ENCODE peak calls at places on chromosomes 7 and 10, in seven cellular contexts. G is heart left ventricle, X is BE2C, C is uterus, U is NT2/D1, R is neuronal stem cell, N is hepatocyte. D is an unnamed sample.
A peak's percentile ranks its signal among the peaks of the same experiment; 100 is the strongest.

GRCh38 chr7:74311305-74311744 is 22.1 kb downstream of the CLIP2 start:
- DNase-seq in G (no peak), U (no peak), C (no peak), R (no peak), N (no peak), X (no peak), D (no peak)

GRCh38 chr10:35598379-35598778 is 6.8 kb upstream of the GJD4 start:
- DNase-seq in C (no peak), N (peak; percentile 23), R (no peak), X (no peak), U (no peak), G (no peak), D (no peak)

GRCh38 chr10:52951819-52952218 is 179.2 kb upstream of the MBL2 start:
- DNase-seq in U (peak; percentile 48), C (no peak), R (peak; percentile 24), G (peak; percentile 36), X (peak; percentile 48), N (peak; percentile 77), D (no peak)

GRCh38 chr10:96511044-96511945 is 2.4 kb downstream of the TLL2 start:
- DNase-seq in C (no peak), U (no peak), R (no peak), G (no peak), X (peak; percentile 48), N (peak; percentile 58), D (no peak)

GRCh38 chr10:74888947-74889661 is 62.7 kb downstream of the KAT6B start:
- DNase-seq in R (no peak), G (no peak), X (peak; percentile 23), U (no peak), N (no peak), C (no peak), D (no peak)

GRCh38 chr10:43710772-43711471 is 62.2 kb upstream of the ZNF32 start:
- DNase-seq in C (no peak), X (no peak), U (no peak), G (no peak), N (no peak), R (no peak), D (no peak)

GRCh38 chr7:24572421-24573007 is 738 bp upstream of the PALS2 start:
- DNase-seq in R (no peak), N (peak; percentile 60), U (peak; percentile 38), G (peak; percentile 43), C (peak; percentile 40), X (peak; percentile 17), D (peak; percentile 3)

GRCh38 chr10:122461367-122461728 is at the start of gene HTRA1:
- DNase-seq in N (no peak), U (no peak), R (peak; percentile 43), X (peak; percentile 45), C (peak; percentile 75), G (peak; percentile 90), D (no peak)

GRCh38 chr7:55078465-55079372 is 59.9 kb downstream of the EGFR start:
- DNase-seq in X (peak; percentile 78), N (peak; percentile 75), C (no peak), G (no peak), R (no peak), U (peak; percentile 54), D (no peak)

GRCh38 chr10:108421256-108421655 is 1256.8 kb upstream of the SORCS1 start:
- DNase-seq in C (no peak), G (no peak), U (no peak), X (peak; percentile 15), N (peak; percentile 38), R (no peak), D (no peak)

GRCh38 chr10:7474388-7474787 is 63.6 kb upstream of the SFMBT2 start:
- DNase-seq in C (no peak), N (no peak), X (no peak), G (no peak), R (no peak), U (no peak), D (no peak)

GRCh38 chr10:104054430-104054829 is 31.2 kb downstream of the COL17A1 start:
- DNase-seq in R (no peak), C (no peak), G (no peak), N (no peak), U (no peak), X (no peak), D (no peak)

DNA sequence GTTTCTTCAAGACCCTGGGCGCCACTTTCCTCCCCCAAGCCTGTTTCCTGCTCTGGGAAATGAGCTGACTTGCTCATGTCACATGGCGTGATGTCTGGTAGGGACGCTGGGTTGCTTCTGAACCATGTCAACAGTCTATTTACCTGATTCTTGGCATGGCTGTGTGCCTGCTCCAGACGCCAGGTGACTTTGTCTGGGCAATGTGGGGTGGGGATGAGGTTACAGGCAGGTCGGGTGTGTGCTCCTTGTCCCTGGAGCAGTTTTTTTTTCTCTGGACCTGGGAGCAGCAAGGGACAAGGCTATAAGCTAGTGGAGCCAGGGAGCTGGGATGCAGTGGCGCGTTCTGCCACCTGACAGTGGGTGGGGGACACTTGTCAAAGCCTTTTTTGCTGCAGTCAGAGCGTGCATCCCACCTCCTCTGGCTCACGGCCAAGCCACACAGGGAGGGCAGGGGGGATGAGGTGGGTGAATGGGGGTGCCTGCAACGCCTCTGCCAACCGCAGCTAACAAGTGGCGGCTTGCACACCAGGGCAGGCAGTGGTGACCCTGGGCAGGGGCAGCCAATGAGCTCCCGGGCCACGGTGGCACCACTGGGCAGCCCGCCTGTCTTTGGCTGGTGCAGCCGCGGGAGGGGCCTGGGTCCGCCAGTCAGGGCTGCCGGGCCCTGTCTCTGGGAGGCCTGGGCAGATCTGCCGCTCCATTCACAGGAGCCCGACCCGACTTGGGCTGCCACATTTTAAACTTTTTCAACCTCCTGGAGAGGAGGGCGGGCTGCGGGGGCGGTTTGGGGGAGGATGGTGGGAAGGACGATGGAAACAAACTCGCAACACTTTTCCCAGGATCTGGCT is 22.9 kb downstream of the DNAJB12 start:
- DNase-seq in X (peak; percentile 98), N (peak; percentile 88), C (peak; percentile 63), G (peak; percentile 90), U (no peak), R (peak; percentile 80), D (peak; percentile 86)
- H3K4me1 ChIP-seq in X (peaks cover 75% of the 10 kb centered on the region), N (peaks cover 42% of the 10 kb centered on the region), C (peaks cover 34% of the 10 kb centered on the region), G (peaks cover 85% of the 10 kb centered on the region), U (peaks cover 23% of the 10 kb centered on the region), R (peaks cover 55% of the 10 kb centered on the region), D (peaks cover 97% of the 10 kb centered on the region)

GRCh38 chr7:130020434-130020833 is 30.7 kb downstream of the ZC3HC1 start:
- DNase-seq in X (no peak), G (no peak), U (no peak), R (no peak), N (no peak), C (no peak), D (no peak)
- H3K4me3 ChIP-seq in X (no peak overlapping the region), G (no peak overlapping the region), U (no peak overlapping the region), R (no peak overlapping the region), N (no peak overlapping the region), C (no peak overlapping the region), D (no peak overlapping the region)

GRCh38 chr7:158113321-158114025 is 474.1 kb downstream of the PTPRN2 start:
- DNase-seq in G (no peak), U (no peak), N (no peak), X (no peak), C (no peak), R (no peak), D (no peak)
- H3K9me3 ChIP-seq in G (peaks cover 32% of the 10 kb centered on the region), U (no peaks in the 10 kb centered on the region), N (peaks cover 7% of the 10 kb centered on the region), X (no peaks in the 10 kb centered on the region), C (no peaks in the 10 kb centered on the region), R (no peaks in the 10 kb centered on the region), D (no peaks in the 10 kb centered on the region)

DNA sequence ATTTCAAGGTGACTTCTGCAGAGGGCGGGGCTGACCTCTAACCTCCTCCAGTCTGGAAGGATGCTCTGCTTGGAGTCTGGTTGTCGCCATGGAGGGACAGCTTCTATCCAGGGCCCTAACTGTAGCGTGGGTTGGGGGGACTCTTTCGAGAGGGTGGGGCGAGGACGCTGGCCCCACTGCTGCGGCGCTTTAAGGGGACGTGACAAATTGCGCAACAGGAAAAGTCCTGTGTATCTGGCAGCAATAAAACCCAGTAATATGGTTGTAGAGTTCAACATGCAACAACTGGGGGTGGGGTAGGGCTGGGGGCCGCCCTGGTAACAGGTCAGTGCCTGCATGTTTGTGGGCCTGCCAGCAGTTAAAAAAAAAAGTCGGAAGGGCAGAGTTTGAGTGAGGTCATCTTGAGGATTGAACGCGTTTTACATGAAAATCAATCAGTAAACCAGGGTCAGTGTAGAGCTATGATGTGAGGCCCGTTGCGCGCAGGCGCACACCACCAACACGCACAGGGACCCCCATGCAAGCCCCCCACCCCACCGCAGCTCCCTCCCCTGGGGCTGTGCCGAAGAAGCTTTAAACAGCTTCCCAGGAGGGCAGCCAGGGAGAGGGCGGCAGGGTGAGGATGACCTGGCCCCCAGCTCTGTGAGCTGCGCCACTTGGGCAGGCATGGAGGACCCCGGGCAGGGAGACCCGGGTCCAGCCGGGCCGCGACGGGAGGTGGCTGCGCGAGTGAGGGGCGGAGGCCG is 4.3 kb downstream of the SHH start:
- DNase-seq in X (no peak), R (no peak), C (no peak), N (peak; percentile 84), U (no peak), G (peak; percentile 6), D (no peak)
- H3K4me1 ChIP-seq in X (no peaks in the 10 kb centered on the region), R (peaks cover 44% of the 10 kb centered on the region), C (peaks cover 55% of the 10 kb centered on the region), N (peaks cover 36% of the 10 kb centered on the region), U (peaks cover 8% of the 10 kb centered on the region), G (peaks cover 53% of the 10 kb centered on the region), D (no peaks in the 10 kb centered on the region)

GRCh38 chr7:50315193-50315592 is 10.7 kb downstream of the IKZF1 start:
- DNase-seq in X (no peak), U (no peak), C (no peak), R (no peak), N (no peak), G (no peak), D (no peak)
- H3K4me3 ChIP-seq in X (no peak overlapping the region), U (no peak overlapping the region), C (no peak overlapping the region), R (no peak overlapping the region), N (no peak overlapping the region), G (no peak overlapping the region), D (peak overlapping the region; percentile 67)

DNA sequence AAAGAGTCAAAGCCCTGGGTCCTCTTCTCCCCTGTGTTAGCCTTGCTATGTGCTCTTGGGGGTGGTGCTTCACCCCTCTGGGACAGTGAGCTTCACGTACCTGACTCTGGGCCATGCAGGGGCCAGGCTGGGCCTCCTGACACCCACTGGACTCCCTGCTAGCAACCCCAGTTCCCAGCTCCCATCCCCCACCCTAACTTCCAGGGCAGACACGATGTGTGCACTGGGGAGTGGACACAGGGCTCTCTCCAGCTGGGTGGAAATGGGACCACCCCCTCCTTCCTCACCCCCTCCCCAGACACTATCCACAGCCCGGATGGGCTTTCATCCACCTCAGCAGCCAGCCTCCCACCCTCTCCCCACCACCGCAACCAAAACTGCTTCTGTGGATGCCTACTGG is 113.0 kb upstream of the ZNF479 start:
- DNase-seq in X (no peak), U (no peak), N (no peak), G (no peak), C (no peak), R (no peak), D (no peak)
- H3K9me3 ChIP-seq in X (no peaks in the 10 kb centered on the region), U (no peaks in the 10 kb centered on the region), N (no peaks in the 10 kb centered on the region), G (peaks cover 62% of the 10 kb centered on the region), C (no peaks in the 10 kb centered on the region), R (peaks cover 7% of the 10 kb centered on the region), D (no peaks in the 10 kb centered on the region)